ENCODE peak calls at places on chromosome 3, in ten cellular contexts. G is SJSA1, R is IMR-90, I is tibial artery, Y is ovary, V is cardiac muscle cell, W is H1, D is brain microvascular endothelial cell, F is iPS DF 6.9, N is uterus. P is an unnamed sample. For H3K36me3, the result is how much of the 10 kb centered on the place peaks cover.

GRCh38 chr3:149016669-149017541 is 25.6 kb downstream of the GYG1 start:
- DNase-seq in D (peak), V (no peak), I (no peak), R (peak), Y (no peak), N (no peak), F (no peak), G (peak), W (no peak), P (no peak)

GRCh38 chr3:60501303-60501702 is 749.9 kb downstream of the FHIT start:
- DNase-seq in D (no peak), W (no peak), F (no peak), Y (no peak), I (no peak), V (no peak), N (no peak), R (peak), G (no peak), P (no peak)

GRCh38 chr3:48157950-48158376 is 30.3 kb downstream of the CDC25A start:
- DNase-seq in R (peak), W (peak), Y (peak), G (no peak), N (peak), V (peak), I (peak), F (peak), D (peak), P (peak)

GRCh38 chr3:15757824-15758223 is 40.0 kb downstream of the ANKRD28 start:
- DNase-seq in D (no peak), V (no peak), I (no peak), Y (no peak), N (no peak), R (no peak), G (no peak), W (no peak), F (no peak), P (no peak)

GRCh38 chr3:188243124-188243795 is 89.3 kb downstream of the LPP start:
- DNase-seq in R (peak), F (no peak), W (no peak), D (no peak), G (no peak), Y (no peak), N (no peak), V (no peak), I (no peak), P (no peak)

GRCh38 chr3:100700708-100701107 is 8.6 kb upstream of the TFG start:
- DNase-seq in F (no peak), W (no peak), R (no peak), V (no peak), I (no peak), N (no peak), Y (no peak), D (no peak), G (no peak), P (no peak)

GRCh38 chr3:45333549-45333948 is 54.8 kb upstream of the LARS2 start:
- DNase-seq in F (no peak), Y (no peak), I (no peak), W (no peak), V (no peak), G (no peak), R (peak), N (no peak), D (peak), P (no peak)

GRCh38 chr3:134059680-134060560 is 30.2 kb upstream of the SLCO2A1 start:
- DNase-seq in G (peak), V (no peak), W (peak), Y (no peak), N (no peak), F (no peak), R (peak), I (peak), D (no peak), P (no peak)

GRCh38 chr3:193767353-193768068 is 174.5 kb downstream of the OPA1 start:
- DNase-seq in G (no peak), I (no peak), V (no peak), D (no peak), W (peak), Y (no peak), N (no peak), F (no peak), R (no peak), P (no peak)

GRCh38 chr3:58116985-58117384 is 93.8 kb downstream of the DNASE1L3 start:
- DNase-seq in W (no peak), I (no peak), R (peak), D (no peak), Y (no peak), V (no peak), G (no peak), N (no peak), F (no peak), P (no peak)

GRCh38 chr3:58117561-58118305 is 93.0 kb downstream of the DNASE1L3 start:
- DNase-seq in Y (peak), N (peak), W (no peak), G (no peak), F (no peak), D (peak), I (peak), R (peak), V (no peak), P (no peak)

GRCh38 chr3:58119221-58119620 is 91.6 kb downstream of the DNASE1L3 start:
- DNase-seq in W (no peak), I (no peak), G (no peak), N (no peak), Y (no peak), V (no peak), F (no peak), D (no peak), R (no peak), P (no peak)

GRCh38 chr3:58120075-58120812 is 90.5 kb downstream of the DNASE1L3 start:
- DNase-seq in D (no peak), R (no peak), F (no peak), Y (no peak), G (no peak), V (no peak), N (peak), W (no peak), I (peak), P (peak)

GRCh38 chr3:58116161-58116955 is 94.4 kb downstream of the DNASE1L3 start:
- DNase-seq in I (no peak), N (no peak), G (no peak), F (no peak), Y (no peak), R (no peak), D (no peak), W (no peak), V (no peak), P (no peak)
- H3K27ac ChIP-seq in I (peak), N (peak), G (no peak), F (no peak), Y (no peak), R (peak), D (no peak), W (no peak), V (no peak), P (no peak)

GRCh38 chr3:197023998-197024651 is 5.5 kb downstream of the MELTF start:
- DNase-seq in V (no peak), G (no peak), R (no peak), F (no peak), I (no peak), N (no peak), D (no peak), Y (no peak), W (no peak), P (no peak)

GRCh38 chr3:197027151-197027895 is 2.3 kb downstream of the MELTF start:
- DNase-seq in V (no peak), F (no peak), Y (no peak), G (no peak), W (peak), D (no peak), I (no peak), R (peak), N (no peak), P (no peak)

GRCh38 chr3:197026481-197026866 is 3.1 kb downstream of the MELTF start:
- DNase-seq in R (no peak), G (no peak), W (peak), D (no peak), Y (no peak), I (no peak), F (no peak), N (no peak), V (no peak), P (no peak)

GRCh38 chr3:197024881-197025735 is 4.5 kb downstream of the MELTF start:
- DNase-seq in W (peak), F (no peak), V (no peak), N (no peak), I (no peak), G (no peak), D (no peak), Y (no peak), R (no peak), P (no peak)

DNA sequence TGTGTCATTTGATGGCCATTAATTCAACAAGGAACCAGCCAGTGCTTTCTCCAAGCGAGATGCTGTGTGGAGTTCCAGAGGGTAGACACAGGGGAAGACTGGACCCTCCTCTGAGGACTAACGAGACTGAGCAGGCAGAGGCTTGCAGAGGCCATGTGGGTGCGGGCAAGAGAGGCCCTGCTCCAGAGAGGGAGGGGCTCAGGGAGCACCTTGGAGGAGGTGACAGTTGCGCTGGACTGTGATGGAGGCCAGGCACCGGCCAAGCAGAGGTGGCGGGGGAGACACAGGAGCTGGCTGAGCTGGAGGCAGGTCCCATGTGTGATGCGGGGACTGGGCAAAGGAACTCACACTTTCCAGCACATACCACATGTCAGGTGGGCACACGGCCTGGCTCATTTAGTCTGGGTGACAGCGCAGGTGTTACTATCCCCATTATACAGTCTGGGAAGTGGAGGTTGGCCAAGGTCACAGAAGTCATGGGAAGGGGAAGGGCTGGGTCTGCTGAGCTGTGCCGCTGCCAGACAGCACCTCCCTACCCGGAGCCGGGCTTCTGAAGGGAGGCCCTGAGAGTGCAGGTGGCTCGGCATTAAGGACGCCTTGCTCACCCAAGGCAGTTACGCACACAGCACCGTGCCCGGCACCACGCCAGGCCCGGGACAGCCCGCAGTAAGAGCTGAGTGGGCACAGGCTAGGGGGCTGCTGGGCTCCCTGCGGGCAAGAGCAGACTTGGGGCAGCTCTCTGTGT is 3.7 kb downstream of the MELTF start:
- DNase-seq in Y (no peak), G (no peak), D (no peak), V (no peak), I (no peak), W (peak), R (no peak), F (no peak), N (no peak), P (no peak)
- H3K4me3 ChIP-seq in Y (no peak), G (no peak), D (no peak), V (no peak), I (no peak), W (no peak), R (no peak), F (no peak), N (no peak), P (no peak)

GRCh38 chr3:119894195-119894594 is 112.3 kb downstream of the NR1I2 start:
- DNase-seq in V (no peak), N (no peak), D (no peak), Y (no peak), G (no peak), R (no peak), I (no peak), W (no peak), F (no peak), P (no peak)

GRCh38 chr3:119893769-119894168 is 111.9 kb downstream of the NR1I2 start:
- DNase-seq in I (no peak), R (no peak), V (no peak), Y (no peak), D (no peak), W (no peak), G (no peak), N (no peak), F (no peak), P (no peak)

DNA sequence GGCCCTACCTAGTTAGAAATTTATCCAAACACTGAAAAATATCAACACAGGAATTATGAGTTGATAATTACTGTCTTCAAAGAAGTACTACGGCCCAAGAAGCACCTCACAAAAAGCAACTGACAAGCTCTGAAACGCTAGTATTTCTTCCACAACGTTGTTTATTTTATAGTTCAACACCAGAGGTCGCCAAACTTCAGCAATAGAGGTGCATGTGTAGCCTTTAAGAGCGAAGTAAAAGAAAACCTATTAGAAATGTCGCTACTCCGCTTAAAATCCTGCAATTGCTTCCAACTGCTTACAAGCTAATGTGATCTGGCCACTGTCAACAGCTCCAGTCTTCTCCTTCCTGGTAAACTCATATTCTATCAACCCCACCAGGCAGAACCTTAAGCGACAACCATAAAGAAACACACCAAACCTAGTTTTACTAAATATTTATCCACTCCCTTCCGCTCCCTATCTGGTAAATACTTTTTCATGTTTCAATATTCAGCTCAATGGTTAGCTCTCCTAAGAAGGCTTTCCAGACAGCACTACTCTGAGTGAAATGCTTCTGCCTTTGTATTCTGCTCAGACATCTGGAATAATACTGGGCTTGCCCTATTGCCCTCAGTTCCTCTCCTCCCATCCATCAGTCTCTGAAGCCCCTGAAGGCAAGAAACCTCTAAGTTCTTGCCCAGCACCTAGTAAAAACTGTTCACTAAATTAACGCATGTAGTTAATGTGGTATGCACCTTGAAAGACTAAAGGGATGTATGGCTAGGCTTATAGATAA is 110.2 kb downstream of the NR1I2 start:
- DNase-seq in D (peak), R (peak), G (peak), Y (peak), I (no peak), W (peak), N (peak), F (peak), V (peak), P (peak)
- H3K36me3 ChIP-seq in D (under half), R (under half), G (under half), Y (under half), I (under half), W (under half), N (under half), F (under half), V (under half), P (under half)

GRCh38 chr3:17912011-17912760 is 169.8 kb upstream of the TBC1D5 start:
- DNase-seq in F (no peak), D (no peak), G (no peak), W (no peak), Y (no peak), R (no peak), I (no peak), N (no peak), V (no peak), P (no peak)
- H3K27ac ChIP-seq in F (no peak), D (no peak), G (no peak), W (no peak), Y (no peak), R (no peak), I (no peak), N (no peak), V (no peak), P (no peak)

GRCh38 chr3:71225285-71225684 is 358.2 kb downstream of the FOXP1 start:
- DNase-seq in I (no peak), W (no peak), V (no peak), F (no peak), R (peak), G (no peak), N (no peak), D (no peak), Y (no peak), P (no peak)
- H3K4me3 ChIP-seq in I (peak), W (no peak), V (no peak), F (no peak), R (peak), G (no peak), N (no peak), D (no peak), Y (no peak), P (peak)

DNA sequence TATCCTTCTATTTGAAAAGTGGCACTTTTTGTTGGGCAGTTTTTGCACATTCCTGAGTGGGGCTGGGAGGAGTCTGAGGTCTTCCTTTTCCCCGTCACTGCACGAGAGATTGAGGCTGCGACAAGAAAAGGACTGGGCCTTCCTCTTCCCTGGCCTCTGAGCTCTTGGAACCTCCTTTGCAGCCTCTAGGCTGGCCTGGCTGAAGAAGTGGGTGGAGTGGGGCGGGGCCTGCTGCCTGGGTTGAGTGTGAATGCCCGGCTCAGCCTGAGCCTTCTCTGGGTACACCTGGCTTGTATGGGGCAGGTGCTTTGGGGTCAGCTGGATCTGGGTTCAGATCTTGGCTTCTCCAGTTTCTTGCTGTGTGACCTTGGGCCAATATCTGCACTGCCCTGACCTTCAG is 43.1 kb downstream of the PLXNA1 start:
- DNase-seq in G (no peak), R (no peak), I (no peak), D (no peak), N (no peak), V (no peak), F (no peak), Y (no peak), W (no peak), P (no peak)
- H3K36me3 ChIP-seq in G (half or more), R (half or more), I (under half), D (half or more), N (under half), V (under half), F (half or more), Y (under half), W (under half), P (half or more)